ENCODE peak calls at places on chromosomes 7 and 10, in five cellular contexts. I is naive thymus-derived CD8-positive, alpha-beta T cell; C is MM.1S; E is GM19239; P is activated CD8-positive, alpha-beta T cell treated with anti-CD3 and anti-CD28 coated beads, Interleukin-2, amount 10 ng/mL, durations not matched to agents 7 days and 5 days. B is an unnamed sample.

GRCh38 chr10:77605466-77605865 is 32.1 kb downstream of the KCNMA1 start:
- DNase-seq in I (no peak), P (no peak), E (no peak), C (no peak), B (no peak)

GRCh38 chr7:81308643-81309354 is 389.9 kb upstream of the SEMA3C start:
- DNase-seq in I (no peak), P (no peak), E (no peak), C (no peak), B (no peak)

GRCh38 chr7:99489235-99489634 is 10.8 kb downstream of the ZNF394 start:
- DNase-seq in E (no peak), I (no peak), P (no peak), C (no peak), B (no peak)

GRCh38 chr10:7707102-7707501 is 4.0 kb downstream of the ITIH2 start:
- DNase-seq in I (no peak), C (no peak), P (no peak), E (no peak), B (no peak)

GRCh38 chr10:17838080-17838634 is 29.0 kb downstream of the MRC1 start:
- DNase-seq in P (no peak), I (no peak), C (no peak), E (no peak), B (no peak)

GRCh38 chr7:116315293-116315692 is 105.0 kb downstream of the TES start:
- DNase-seq in C (no peak), P (no peak), I (no peak), E (no peak), B (no peak)

GRCh38 chr7:131538791-131539179 is 17.6 kb downstream of the PODXL start:
- DNase-seq in C (no peak), E (no peak), I (no peak), P (no peak), B (no peak)

GRCh38 chr10:76070861-76071260 is 639.4 kb downstream of the LRMDA start:
- DNase-seq in C (no peak), P (no peak), I (no peak), E (no peak), B (no peak)

GRCh38 chr7:149753370-149754233 is 19.8 kb downstream of the ZNF467 start:
- DNase-seq in C (no peak), P (no peak), I (no peak), E (no peak), B (no peak)

GRCh38 chr10:32795598-32796183 is 162.3 kb downstream of the ITGB1 start:
- DNase-seq in I (no peak), C (peak), E (peak), P (no peak), B (peak)

GRCh38 chr7:158031820-158032424 is 555.7 kb downstream of the PTPRN2 start:
- DNase-seq in I (no peak), E (no peak), P (no peak), C (no peak), B (no peak)

GRCh38 chr10:84333864-84334451 is 5.6 kb downstream of the CCSER2 start:
- DNase-seq in P (peak), E (no peak), I (peak), C (peak), B (peak)

GRCh38 chr10:60289800-60290199 is 99.9 kb downstream of the ANK3 start:
- DNase-seq in P (no peak), E (no peak), I (no peak), C (no peak), B (no peak)

GRCh38 chr10:29370092-29370611 is 81.3 kb downstream of the LYZL1 start:
- DNase-seq in I (no peak), P (no peak), C (no peak), E (no peak), B (no peak)

GRCh38 chr7:141012696-141013344 is 1.9 kb downstream of the MRPS33 start:
- DNase-seq in C (no peak), E (no peak), I (no peak), P (no peak), B (no peak)

GRCh38 chr10:118594392-118595063 is 920 bp downstream of the PRLHR start:
- DNase-seq in E (peak), I (peak), C (no peak), P (peak), B (peak)

GRCh38 chr10:8568401-8568800 is 513.9 kb downstream of the GATA3 start:
- DNase-seq in C (no peak), I (no peak), E (no peak), P (no peak), B (no peak)

GRCh38 chr10:24762161-24762924 is 38.7 kb upstream of the ARHGAP21 start:
- DNase-seq in I (no peak), P (no peak), E (no peak), C (no peak), B (no peak)

GRCh38 chr10:67790534-67791408 is 47.2 kb downstream of the DNAJC12 start:
- DNase-seq in E (no peak), I (no peak), C (no peak), P (peak), B (no peak)

GRCh38 chr7:1378610-1379180 is 80.6 kb downstream of the MICALL2 start:
- DNase-seq in E (no peak), P (no peak), C (no peak), I (no peak), B (no peak)

GRCh38 chr7:151306860-151307259 is 34.8 kb upstream of the NUB1 start:
- DNase-seq in I (no peak), E (no peak), C (no peak), P (no peak), B (peak)

GRCh38 chr10:62687230-62687748 is 117.2 kb upstream of the ADO start:
- DNase-seq in E (no peak), C (no peak), I (no peak), P (no peak), B (no peak)

GRCh38 chr7:49980414-49980813 is 112.6 kb downstream of the ZPBP start:
- DNase-seq in P (peak), E (no peak), C (no peak), I (no peak), B (no peak)

GRCh38 chr10:128130051-128130450 is 3.8 kb upstream of the MKI67 start:
- DNase-seq in E (no peak), C (no peak), P (no peak), I (no peak), B (no peak)

GRCh38 chr7:117538053-117538452 is 58.2 kb downstream of the CFTR start:
- DNase-seq in E (no peak), I (no peak), C (no peak), P (no peak), B (no peak)

GRCh38 chr7:43725251-43725650 is 4.1 kb downstream of the COA1 start:
- DNase-seq in P (no peak), E (no peak), I (no peak), C (no peak), B (no peak)

GRCh38 chr7:129098409-129099084 is 43.6 kb upstream of the TNPO3 start:
- DNase-seq in E (no peak), I (no peak), C (peak), P (no peak), B (no peak)

GRCh38 chr7:149354119-149354518 is 92.1 kb downstream of the ZNF783 start:
- DNase-seq in E (no peak), I (no peak), P (no peak), C (no peak), B (no peak)

GRCh38 chr10:48247680-48248079 is 26.8 kb downstream of the FRMPD2 start:
- DNase-seq in C (no peak), P (peak), I (no peak), E (no peak), B (no peak)

GRCh38 chr7:29620531-29620930 is 56.9 kb downstream of the PRR15 start:
- DNase-seq in P (no peak), I (no peak), E (no peak), C (no peak), B (no peak)

GRCh38 chr7:50721160-50721559 is 61.5 kb downstream of the GRB10 start:
- DNase-seq in E (no peak), P (no peak), C (no peak), I (no peak), B (no peak)

GRCh38 chr7:1697499-1698125 is 27.5 kb downstream of the ELFN1 start:
- DNase-seq in C (no peak), I (no peak), E (no peak), P (no peak), B (no peak)

B was measured in GM10248.